ENCODE peak calls at places on chromosomes 1 and 21, in ten cellular contexts. Q is AG04449, N is HepG2, C is fibroblast of pulmonary artery, M is fibroblast of lung, G is HCT116, F is testis, S is hepatocyte, I is GM10248, W is GM23338. D is an unnamed sample.

GRCh38 chr1:98099501-98099900 is 178.7 kb upstream of the DPYD start:
- DNase-seq in Q (no peak), W (no peak), N (no peak), C (no peak), F (no peak), S (no peak), G (no peak), I (no peak), M (no peak), D (no peak)

GRCh38 chr21:43740497-43741156 is 21.7 kb downstream of the PDXK start:
- DNase-seq in N (no peak), C (peak; percentile 72), M (no peak), Q (no peak), F (peak; percentile 90), I (no peak), S (peak; percentile 76), G (no peak), W (peak; percentile 81), D (no peak)

GRCh38 chr1:55542901-55543504 is 327.8 kb upstream of the USP24 start:
- DNase-seq in G (no peak), N (no peak), C (peak; percentile 20), F (no peak), W (no peak), M (peak; percentile 68), I (no peak), Q (peak; percentile 50), S (no peak), D (no peak)

GRCh38 chr1:64826991-64827390 is 82.1 kb downstream of the RAVER2 start:
- DNase-seq in S (no peak), W (no peak), N (no peak), F (no peak), I (no peak), C (no peak), G (no peak), Q (no peak), M (no peak), D (no peak)

GRCh38 chr21:45431781-45432572 is 27.0 kb downstream of the COL18A1 start:
- DNase-seq in Q (no peak), S (no peak), I (no peak), F (no peak), N (peak; percentile 36), C (no peak), W (no peak), M (no peak), G (no peak), D (no peak)

GRCh38 chr1:214615111-214615510 is 12.1 kb downstream of the CENPF start:
- DNase-seq in N (no peak), S (no peak), G (no peak), I (no peak), F (no peak), W (no peak), Q (no peak), M (peak; percentile 42), C (peak; percentile 15), D (no peak)

GRCh38 chr1:212909652-212910063 is 40.7 kb upstream of the VASH2 start:
- DNase-seq in F (no peak), G (no peak), S (no peak), C (no peak), W (peak; percentile 75), Q (no peak), I (no peak), M (no peak), N (no peak), D (no peak)

GRCh38 chr1:185973645-185974044 is 239.5 kb downstream of the HMCN1 start:
- DNase-seq in I (no peak), S (no peak), N (no peak), Q (peak; percentile 92), W (no peak), C (peak; percentile 79), M (peak; percentile 92), F (no peak), G (no peak), D (peak; percentile 85)

GRCh38 chr21:27362249-27362648 is 395.4 kb upstream of the ADAMTS5 start:
- DNase-seq in G (no peak), M (peak; percentile 26), F (no peak), Q (no peak), W (peak; percentile 51), C (no peak), I (no peak), N (no peak), S (no peak), D (no peak)

GRCh38 chr1:59605761-59606160 is 209.0 kb upstream of the HOOK1 start:
- DNase-seq in W (no peak), S (no peak), M (no peak), N (no peak), G (no peak), C (no peak), Q (no peak), I (no peak), F (no peak), D (no peak)

GRCh38 chr1:59604191-59604590 is 210.6 kb upstream of the HOOK1 start:
- DNase-seq in C (no peak), S (no peak), G (no peak), I (no peak), Q (no peak), M (no peak), F (no peak), W (no peak), N (no peak), D (no peak)

GRCh38 chr1:59605184-59605583 is 209.6 kb upstream of the HOOK1 start:
- DNase-seq in C (no peak), S (no peak), N (no peak), Q (no peak), I (no peak), G (no peak), M (no peak), W (no peak), F (no peak), D (no peak)

GRCh38 chr1:59609245-59609644 is 205.5 kb upstream of the HOOK1 start:
- DNase-seq in G (no peak), Q (no peak), I (no peak), M (no peak), N (no peak), C (no peak), S (no peak), W (no peak), F (no peak), D (no peak)
- TF ChIP-seq CTCF in G (no peak), Q (no peak), I (no peak), M (no peak), N (no peak), C (no peak), S (no peak), W (no peak), F (no peak), D (no peak)

GRCh38 chr21:37082856-37083611 is 10.0 kb downstream of the TTC3 start:
- DNase-seq in F (no peak), S (no peak), I (no peak), C (no peak), G (no peak), M (no peak), N (peak; percentile 89), W (no peak), Q (no peak), D (no peak)

GRCh38 chr21:37082375-37082774 is 9.3 kb downstream of the TTC3 start:
- DNase-seq in N (no peak), F (no peak), Q (no peak), W (no peak), M (no peak), G (no peak), I (no peak), S (no peak), C (no peak), D (no peak)

GRCh38 chr21:37076087-37076486 is 3.0 kb downstream of the TTC3 start:
- DNase-seq in G (no peak), S (no peak), Q (no peak), C (no peak), N (no peak), F (no peak), W (no peak), M (no peak), I (no peak), D (no peak)

GRCh38 chr21:37077403-37077802 is 4.3 kb downstream of the TTC3 start:
- DNase-seq in M (no peak), I (no peak), S (no peak), N (no peak), W (no peak), G (no peak), F (no peak), C (no peak), Q (no peak), D (no peak)

DNA sequence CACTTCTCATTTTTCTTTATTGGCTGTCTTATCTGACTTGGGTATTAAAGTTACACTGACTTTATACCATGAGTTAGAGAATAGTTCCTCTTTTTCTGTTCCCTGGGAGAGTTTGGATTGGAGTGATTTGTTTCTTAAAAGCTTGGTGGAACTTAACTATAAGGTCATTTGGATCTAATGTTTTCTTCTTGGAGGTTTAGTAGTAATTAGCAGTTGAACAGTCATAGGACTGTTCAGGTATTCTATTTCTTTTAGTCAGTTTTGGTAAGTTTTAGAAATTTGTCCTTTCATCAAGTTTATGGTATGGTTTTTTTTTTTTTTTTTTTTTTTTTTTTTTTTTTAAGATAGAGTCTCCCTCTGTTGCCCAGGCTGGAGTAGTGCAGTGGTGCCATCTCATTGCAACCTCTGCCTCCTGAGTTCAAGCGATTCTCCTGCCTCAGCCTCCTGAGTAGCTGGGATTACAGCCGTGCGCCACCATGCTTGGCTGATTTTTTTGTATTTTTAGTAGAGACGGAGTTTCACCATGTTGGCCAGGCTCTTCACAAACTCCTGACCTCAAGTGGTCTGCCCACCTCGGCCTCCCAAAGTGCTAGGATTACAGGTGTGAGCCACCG is 6.3 kb downstream of the TTC3 start:
- DNase-seq in S (no peak), G (no peak), I (no peak), N (peak; percentile 25), C (no peak), M (no peak), W (peak; percentile 28), Q (no peak), F (no peak), D (no peak)
- TF ChIP-seq CTCF in S (no peak), G (peak; percentile 57), I (no peak), N (peak; percentile 41), C (no peak), M (peak; percentile 34), W (peak; percentile 46), Q (no peak), F (no peak), D (no peak)

GRCh38 chr1:224774378-224774777 is 155.1 kb upstream of the DNAH14 start:
- DNase-seq in N (no peak), W (peak; percentile 53), F (no peak), G (no peak), I (no peak), C (no peak), M (no peak), Q (no peak), S (no peak), D (no peak)
- TF ChIP-seq CTCF in N (no peak), W (peak; percentile 59), F (no peak), G (peak; percentile 51), I (no peak), C (peak; percentile 22), M (peak; percentile 20), Q (no peak), S (no peak), D (no peak)

GRCh38 chr1:59898927-59899326 is 27.6 kb downstream of the CYP2J2 start:
- DNase-seq in I (no peak), G (no peak), Q (no peak), S (no peak), F (no peak), C (peak; percentile 33), W (no peak), N (no peak), M (peak; percentile 4), D (no peak)
- TF ChIP-seq CTCF in I (no peak), G (no peak), Q (no peak), S (no peak), F (no peak), C (no peak), W (no peak), N (no peak), M (no peak), D (no peak)

GRCh38 chr1:218837051-218837450 is 336.6 kb upstream of the LYPLAL1 start:
- DNase-seq in S (no peak), F (no peak), G (no peak), I (no peak), C (peak; percentile 18), N (no peak), Q (no peak), M (no peak), W (no peak), D (no peak)
- TF ChIP-seq CTCF in S (no peak), F (no peak), G (no peak), I (no peak), C (no peak), N (no peak), Q (no peak), M (no peak), W (no peak), D (no peak)

D was measured in kidney epithelial cell.